ENCODE peak calls at places on chromosome X, in five cellular contexts. One of them, this sample, is unnamed.
A peak's percentile ranks its signal among the peaks of the same experiment; 100 is the strongest.

GRCh38 chrX:114717921-114718320 is 134.0 kb downstream of the HTR2C start:
- DNase-seq in astrocyte of the cerebellum: no peak
- DNase-seq in thyroid gland: no peak
- DNase-seq in HFF-Myc: no peak
- DNase-seq in epithelial cell of proximal tubule: no peak
- DNase-seq in this sample: no peak

GRCh38 chrX:37871626-37872302 is 24.4 kb upstream of the DYNLT3 start:
- DNase-seq in astrocyte of the cerebellum: peak; percentile 85
- DNase-seq in thyroid gland: no peak
- DNase-seq in HFF-Myc: peak; percentile 35
- DNase-seq in epithelial cell of proximal tubule: peak; percentile 26
- DNase-seq in this sample: peak; percentile 67

GRCh38 chrX:14837155-14837554 is 35.7 kb downstream of the FANCB start:
- DNase-seq in astrocyte of the cerebellum: no peak
- DNase-seq in thyroid gland: no peak
- DNase-seq in HFF-Myc: no peak
- DNase-seq in epithelial cell of proximal tubule: no peak
- DNase-seq in this sample: no peak

GRCh38 chrX:154751121-154751668 is 318 bp upstream of the GAB3 start:
- DNase-seq in astrocyte of the cerebellum: no peak
- DNase-seq in thyroid gland: no peak
- DNase-seq in HFF-Myc: no peak
- DNase-seq in epithelial cell of proximal tubule: no peak
- DNase-seq in this sample: no peak

GRCh38 chrX:72041901-72042859 is 89.5 kb downstream of the RTL5 start:
- DNase-seq in astrocyte of the cerebellum: peak; percentile 16
- DNase-seq in thyroid gland: no peak
- DNase-seq in HFF-Myc: no peak
- DNase-seq in epithelial cell of proximal tubule: no peak
- DNase-seq in this sample: no peak

GRCh38 chrX:151870603-151871002 is 42.1 kb upstream of the MAGEA4 start:
- DNase-seq in astrocyte of the cerebellum: peak; percentile 57
- DNase-seq in thyroid gland: no peak
- DNase-seq in HFF-Myc: peak; percentile 24
- DNase-seq in epithelial cell of proximal tubule: peak; percentile 13
- DNase-seq in this sample: peak; percentile 37

GRCh38 chrX:39815621-39816020 is 282.1 kb downstream of the BCOR start:
- DNase-seq in astrocyte of the cerebellum: no peak
- DNase-seq in thyroid gland: no peak
- DNase-seq in HFF-Myc: no peak
- DNase-seq in epithelial cell of proximal tubule: no peak
- DNase-seq in this sample: no peak

GRCh38 chrX:55663584-55663983 is 40.4 kb downstream of the FOXR2 start:
- DNase-seq in astrocyte of the cerebellum: no peak
- DNase-seq in thyroid gland: no peak
- DNase-seq in HFF-Myc: no peak
- DNase-seq in epithelial cell of proximal tubule: no peak
- DNase-seq in this sample: no peak

GRCh38 chrX:136616987-136617685 is 30.8 kb upstream of the CD40LG start:
- DNase-seq in astrocyte of the cerebellum: no peak
- DNase-seq in thyroid gland: no peak
- DNase-seq in HFF-Myc: no peak
- DNase-seq in epithelial cell of proximal tubule: no peak
- DNase-seq in this sample: no peak

GRCh38 chrX:44674906-44675305 is 132.2 kb upstream of the FUNDC1 start:
- DNase-seq in astrocyte of the cerebellum: no peak
- DNase-seq in thyroid gland: no peak
- DNase-seq in HFF-Myc: no peak
- DNase-seq in epithelial cell of proximal tubule: no peak
- DNase-seq in this sample: no peak

GRCh38 chrX:21974011-21974385 is 33.5 kb downstream of the SMS start:
- DNase-seq in astrocyte of the cerebellum: no peak
- DNase-seq in thyroid gland: no peak
- DNase-seq in HFF-Myc: no peak
- DNase-seq in epithelial cell of proximal tubule: no peak
- DNase-seq in this sample: no peak

GRCh38 chrX:71217298-71217697 is 5.7 kb upstream of the GJB1 start:
- DNase-seq in astrocyte of the cerebellum: no peak
- DNase-seq in thyroid gland: peak; percentile 44
- DNase-seq in HFF-Myc: no peak
- DNase-seq in epithelial cell of proximal tubule: no peak
- DNase-seq in this sample: no peak

GRCh38 chrX:49101629-49101984 is 21.9 kb upstream of the WDR45 start:
- DNase-seq in astrocyte of the cerebellum: no peak
- DNase-seq in thyroid gland: no peak
- DNase-seq in HFF-Myc: no peak
- DNase-seq in epithelial cell of proximal tubule: no peak
- DNase-seq in this sample: no peak

GRCh38 chrX:781216-782211 is 150.9 kb downstream of the SHOX start:
- DNase-seq in astrocyte of the cerebellum: no peak
- DNase-seq in thyroid gland: no peak
- DNase-seq in HFF-Myc: no peak
- DNase-seq in epithelial cell of proximal tubule: no peak
- DNase-seq in this sample: no peak

GRCh38 chrX:49756692-49757091 is 60.9 kb upstream of the PAGE1 start:
- DNase-seq in astrocyte of the cerebellum: no peak
- DNase-seq in thyroid gland: no peak
- DNase-seq in HFF-Myc: no peak
- DNase-seq in epithelial cell of proximal tubule: no peak
- DNase-seq in this sample: no peak

GRCh38 chrX:136933617-136934145 is 53.2 kb upstream of the RBMX start:
- DNase-seq in astrocyte of the cerebellum: no peak
- DNase-seq in thyroid gland: no peak
- DNase-seq in HFF-Myc: no peak
- DNase-seq in epithelial cell of proximal tubule: no peak
- DNase-seq in this sample: no peak

GRCh38 chrX:119696251-119696890 is 3.4 kb upstream of the SEPTIN6 start:
- DNase-seq in astrocyte of the cerebellum: no peak
- DNase-seq in thyroid gland: no peak
- DNase-seq in HFF-Myc: no peak
- DNase-seq in epithelial cell of proximal tubule: no peak
- DNase-seq in this sample: no peak

GRCh38 chrX:3550160-3550765 is 163.2 kb downstream of the PRKX start:
- DNase-seq in astrocyte of the cerebellum: no peak
- DNase-seq in thyroid gland: no peak
- DNase-seq in HFF-Myc: no peak
- DNase-seq in epithelial cell of proximal tubule: no peak
- DNase-seq in this sample: no peak

GRCh38 chrX:121581885-121582284 is 534.5 kb downstream of the GLUD2 start:
- DNase-seq in astrocyte of the cerebellum: no peak
- DNase-seq in thyroid gland: no peak
- DNase-seq in HFF-Myc: no peak
- DNase-seq in epithelial cell of proximal tubule: no peak
- DNase-seq in this sample: no peak

GRCh38 chrX:149908308-149908707 is 21.1 kb upstream of the HSFX4 start:
- DNase-seq in astrocyte of the cerebellum: no peak
- DNase-seq in thyroid gland: no peak
- DNase-seq in HFF-Myc: no peak
- DNase-seq in epithelial cell of proximal tubule: no peak
- DNase-seq in this sample: no peak

GRCh38 chrX:123835661-123836371 is 24.0 kb upstream of the XIAP start:
- DNase-seq in astrocyte of the cerebellum: peak; percentile 24
- DNase-seq in thyroid gland: no peak
- DNase-seq in HFF-Myc: no peak
- DNase-seq in epithelial cell of proximal tubule: no peak
- DNase-seq in this sample: no peak

GRCh38 chrX:140764401-140764919 is 54.9 kb downstream of the LINC00632 start:
- DNase-seq in astrocyte of the cerebellum: no peak
- DNase-seq in thyroid gland: peak; percentile 12
- DNase-seq in HFF-Myc: no peak
- DNase-seq in epithelial cell of proximal tubule: no peak
- DNase-seq in this sample: no peak

GRCh38 chrX:20441123-20441522 is 174.4 kb upstream of the RPS6KA3 start:
- DNase-seq in astrocyte of the cerebellum: no peak
- DNase-seq in thyroid gland: no peak
- DNase-seq in HFF-Myc: no peak
- DNase-seq in epithelial cell of proximal tubule: no peak
- DNase-seq in this sample: no peak

GRCh38 chrX:73525928-73526690 is 36.9 kb upstream of the CHIC1 start:
- DNase-seq in astrocyte of the cerebellum: no peak
- DNase-seq in thyroid gland: no peak
- DNase-seq in HFF-Myc: no peak
- DNase-seq in epithelial cell of proximal tubule: no peak
- DNase-seq in this sample: no peak

DNA sequence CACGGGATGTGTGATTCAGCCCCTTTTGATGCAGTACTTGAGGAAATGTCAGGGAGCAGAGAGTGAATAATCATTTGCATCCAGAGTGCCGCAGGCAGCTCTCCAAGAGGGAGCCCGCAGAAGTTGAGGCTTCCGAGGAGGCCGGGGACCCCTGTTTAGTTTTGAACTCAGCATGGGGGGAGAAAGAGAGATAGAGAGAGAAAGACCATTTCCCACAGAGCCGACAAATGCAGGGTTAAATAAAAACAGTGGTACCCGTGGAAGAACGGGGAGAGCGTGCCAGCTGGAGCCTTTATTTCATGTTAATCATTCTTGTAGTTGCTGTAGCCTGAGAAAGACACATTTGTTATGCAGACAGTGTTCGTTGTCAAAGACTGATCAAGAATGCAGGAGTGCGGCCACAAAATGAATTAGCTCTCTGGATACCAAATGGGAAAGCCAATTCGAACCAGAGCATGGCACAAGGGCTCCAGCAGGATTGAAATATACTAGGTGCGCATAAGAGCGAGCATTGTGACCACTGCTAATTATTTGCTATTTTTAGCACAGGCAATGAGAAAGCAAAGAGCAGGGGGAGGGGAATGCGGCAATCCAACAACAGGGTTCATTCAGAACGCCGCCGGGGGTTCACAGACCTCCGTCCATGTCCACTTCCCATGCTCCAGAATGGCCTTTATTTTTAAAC is 243.8 kb upstream of the VCX3A start:
- DNase-seq in astrocyte of the cerebellum: peak; percentile 0
- DNase-seq in thyroid gland: no peak
- DNase-seq in HFF-Myc: no peak
- DNase-seq in epithelial cell of proximal tubule: no peak
- DNase-seq in this sample: no peak
- H3K4me3 ChIP-seq in astrocyte of the cerebellum: no peak overlapping the region
- H3K4me3 ChIP-seq in thyroid gland: no peak overlapping the region
- H3K4me3 ChIP-seq in HFF-Myc: no peak overlapping the region
- H3K4me3 ChIP-seq in epithelial cell of proximal tubule: peak overlapping the region; percentile 28
- H3K4me3 ChIP-seq in this sample: no peak overlapping the region

GRCh38 chrX:65545456-65545855 is 10.9 kb upstream of the LAS1L start:
- DNase-seq in astrocyte of the cerebellum: no peak
- DNase-seq in thyroid gland: no peak
- DNase-seq in HFF-Myc: no peak
- DNase-seq in epithelial cell of proximal tubule: no peak
- DNase-seq in this sample: no peak
- H3K4me3 ChIP-seq in astrocyte of the cerebellum: no peak overlapping the region
- H3K4me3 ChIP-seq in thyroid gland: no peak overlapping the region
- H3K4me3 ChIP-seq in HFF-Myc: no peak overlapping the region
- H3K4me3 ChIP-seq in epithelial cell of proximal tubule: no peak overlapping the region
- H3K4me3 ChIP-seq in this sample: no peak overlapping the region

DNA sequence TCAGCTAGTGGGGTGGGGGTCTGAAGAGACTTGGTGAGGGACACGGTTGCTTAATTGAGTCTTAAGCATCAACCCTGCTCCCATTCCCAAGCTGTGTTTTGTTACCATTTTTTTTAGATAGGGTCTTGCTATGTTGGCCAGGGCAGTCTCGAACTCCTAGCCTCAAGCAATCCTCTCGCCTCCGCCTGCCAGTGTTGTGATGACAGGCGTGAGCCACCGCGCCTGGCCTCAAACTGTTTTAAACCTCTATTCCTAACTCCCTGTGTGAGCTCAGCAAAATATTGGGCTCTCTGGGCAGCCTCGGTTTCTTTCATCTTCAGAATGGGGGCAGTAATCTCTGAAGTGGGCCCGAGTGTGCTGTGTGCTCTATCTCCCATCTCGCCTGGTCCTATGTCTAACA is 26.3 kb upstream of the BCORL1 start:
- DNase-seq in astrocyte of the cerebellum: no peak
- DNase-seq in thyroid gland: no peak
- DNase-seq in HFF-Myc: no peak
- DNase-seq in epithelial cell of proximal tubule: no peak
- DNase-seq in this sample: no peak
- H3K4me3 ChIP-seq in astrocyte of the cerebellum: no peak overlapping the region
- H3K4me3 ChIP-seq in thyroid gland: no peak overlapping the region
- H3K4me3 ChIP-seq in HFF-Myc: no peak overlapping the region
- H3K4me3 ChIP-seq in epithelial cell of proximal tubule: no peak overlapping the region
- H3K4me3 ChIP-seq in this sample: no peak overlapping the region

DNA sequence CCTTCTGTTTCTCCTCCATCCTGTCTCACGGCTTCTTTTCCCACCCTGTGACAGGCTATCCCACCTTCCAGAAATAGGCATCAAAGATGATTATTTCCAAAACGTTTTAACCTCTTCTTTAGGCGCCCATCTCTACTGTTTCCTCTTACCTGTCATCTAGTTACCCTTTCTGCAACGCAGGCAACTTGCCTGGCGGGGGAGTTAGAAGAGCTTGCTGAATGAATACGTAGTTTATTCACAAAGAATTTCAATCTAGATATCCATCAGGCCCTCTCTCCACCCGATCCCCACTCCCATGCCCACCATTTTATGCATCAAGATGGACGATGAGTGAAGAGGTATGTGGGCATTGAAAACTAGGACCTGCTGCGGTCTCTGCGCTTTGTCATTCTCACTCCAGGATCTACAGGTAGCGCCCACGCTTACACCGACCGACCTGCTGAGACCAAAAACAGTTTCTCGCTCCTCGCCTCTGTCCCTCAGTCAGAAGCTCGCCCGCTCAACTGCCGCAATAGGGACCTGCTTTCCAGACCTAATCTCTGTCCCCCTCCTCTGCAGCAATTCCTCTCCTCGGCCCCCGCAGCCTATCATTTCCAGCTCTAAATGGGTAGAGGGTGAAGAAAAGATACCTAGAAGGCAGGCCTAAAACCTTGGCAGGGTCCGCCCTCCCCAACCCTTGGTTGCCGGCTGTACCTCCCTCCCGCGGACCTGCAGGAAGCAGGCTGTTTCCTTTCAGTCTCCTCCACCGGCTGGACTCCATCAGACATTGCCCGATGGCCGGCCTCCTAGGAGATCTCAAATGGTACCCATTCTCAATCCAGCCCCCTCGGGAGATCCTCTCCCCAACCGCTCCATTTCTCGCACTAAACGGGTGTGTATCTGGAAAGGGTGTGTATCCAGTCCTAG is 624 bp downstream of the BEX5 start:
- DNase-seq in astrocyte of the cerebellum: no peak
- DNase-seq in thyroid gland: peak; percentile 25
- DNase-seq in HFF-Myc: no peak
- DNase-seq in epithelial cell of proximal tubule: no peak
- DNase-seq in this sample: no peak
- H3K4me3 ChIP-seq in astrocyte of the cerebellum: peak overlapping the region; percentile 44
- H3K4me3 ChIP-seq in thyroid gland: peak overlapping the region; percentile 30
- H3K4me3 ChIP-seq in HFF-Myc: no peak overlapping the region
- H3K4me3 ChIP-seq in epithelial cell of proximal tubule: peak overlapping the region; percentile 59
- H3K4me3 ChIP-seq in this sample: peak overlapping the region; percentile 44

GRCh38 chrX:46305431-46305830 is 239.8 kb downstream of the ZNF674 start:
- DNase-seq in astrocyte of the cerebellum: no peak
- DNase-seq in thyroid gland: no peak
- DNase-seq in HFF-Myc: no peak
- DNase-seq in epithelial cell of proximal tubule: no peak
- DNase-seq in this sample: no peak

GRCh38 chrX:46311581-46312120 is 233.6 kb downstream of the ZNF674 start:
- DNase-seq in astrocyte of the cerebellum: no peak
- DNase-seq in thyroid gland: no peak
- DNase-seq in HFF-Myc: no peak
- DNase-seq in epithelial cell of proximal tubule: no peak
- DNase-seq in this sample: no peak

GRCh38 chrX:46306103-46306502 is 239.1 kb downstream of the ZNF674 start:
- DNase-seq in astrocyte of the cerebellum: no peak
- DNase-seq in thyroid gland: no peak
- DNase-seq in HFF-Myc: no peak
- DNase-seq in epithelial cell of proximal tubule: no peak
- DNase-seq in this sample: no peak

GRCh38 chrX:46308106-46308505 is 237.1 kb downstream of the ZNF674 start:
- DNase-seq in astrocyte of the cerebellum: no peak
- DNase-seq in thyroid gland: no peak
- DNase-seq in HFF-Myc: no peak
- DNase-seq in epithelial cell of proximal tubule: no peak
- DNase-seq in this sample: no peak

GRCh38 chrX:46310815-46311497 is 234.3 kb downstream of the ZNF674 start:
- DNase-seq in astrocyte of the cerebellum: no peak
- DNase-seq in thyroid gland: no peak
- DNase-seq in HFF-Myc: no peak
- DNase-seq in epithelial cell of proximal tubule: no peak
- DNase-seq in this sample: no peak
- H3K4me3 ChIP-seq in astrocyte of the cerebellum: no peak overlapping the region
- H3K4me3 ChIP-seq in thyroid gland: no peak overlapping the region
- H3K4me3 ChIP-seq in HFF-Myc: no peak overlapping the region
- H3K4me3 ChIP-seq in epithelial cell of proximal tubule: no peak overlapping the region
- H3K4me3 ChIP-seq in this sample: no peak overlapping the region